ENCODE peak calls at places on chromosomes 11 and 22, in nine cellular contexts. One of them, this sample, is unnamed.

GRCh38 chr11:130070109-130070828 is 575 bp downstream of the APLP2 start:
- DNase-seq in left lung: peak; percentile 57
- DNase-seq in IMR-90: peak; percentile 13
- DNase-seq in ovary: peak; percentile 50
- DNase-seq in heart right ventricle: peak; percentile 49
- DNase-seq in pancreas: peak; percentile 80
- DNase-seq in H9: peak; percentile 41
- DNase-seq in A549: no peak
- DNase-seq in MM.1S: peak; percentile 61
- DNase-seq in this sample: peak; percentile 35

GRCh38 chr11:128802358-128802981 is 64.6 kb downstream of the KCNJ1 start:
- DNase-seq in H9: peak; percentile 68
- DNase-seq in IMR-90: no peak
- DNase-seq in pancreas: no peak
- DNase-seq in heart right ventricle: no peak
- DNase-seq in MM.1S: no peak
- DNase-seq in ovary: no peak
- DNase-seq in left lung: no peak
- DNase-seq in A549: peak; percentile 15
- DNase-seq in this sample: no peak

GRCh38 chr11:11157201-11157600 is 195.8 kb downstream of the CSNK2A3 start:
- DNase-seq in H9: peak; percentile 69
- DNase-seq in ovary: no peak
- DNase-seq in A549: peak; percentile 37
- DNase-seq in IMR-90: peak; percentile 8
- DNase-seq in left lung: no peak
- DNase-seq in pancreas: no peak
- DNase-seq in MM.1S: peak; percentile 58
- DNase-seq in heart right ventricle: no peak
- DNase-seq in this sample: no peak

GRCh38 chr11:33689089-33689488 is 11.5 kb downstream of the C11orf91 start:
- DNase-seq in A549: peak; percentile 71
- DNase-seq in H9: no peak
- DNase-seq in MM.1S: no peak
- DNase-seq in pancreas: no peak
- DNase-seq in ovary: no peak
- DNase-seq in left lung: no peak
- DNase-seq in IMR-90: no peak
- DNase-seq in heart right ventricle: no peak
- DNase-seq in this sample: no peak

GRCh38 chr22:21457023-21457787 is 10.0 kb upstream of the TMEM191C start:
- DNase-seq in pancreas: no peak
- DNase-seq in H9: peak; percentile 27
- DNase-seq in IMR-90: peak; percentile 71
- DNase-seq in A549: peak; percentile 83
- DNase-seq in ovary: no peak
- DNase-seq in left lung: no peak
- DNase-seq in heart right ventricle: no peak
- DNase-seq in MM.1S: no peak
- DNase-seq in this sample: no peak

GRCh38 chr22:41535244-41535643 is 9.0 kb downstream of the POLR3H start:
- DNase-seq in H9: peak; percentile 67
- DNase-seq in IMR-90: no peak
- DNase-seq in left lung: no peak
- DNase-seq in heart right ventricle: no peak
- DNase-seq in MM.1S: no peak
- DNase-seq in pancreas: no peak
- DNase-seq in ovary: no peak
- DNase-seq in A549: peak; percentile 52
- DNase-seq in this sample: no peak

GRCh38 chr11:109939176-109939810 is 153.9 kb upstream of the ZC3H12C start:
- DNase-seq in IMR-90: peak; percentile 84
- DNase-seq in heart right ventricle: no peak
- DNase-seq in pancreas: no peak
- DNase-seq in A549: peak; percentile 80
- DNase-seq in H9: no peak
- DNase-seq in ovary: no peak
- DNase-seq in left lung: no peak
- DNase-seq in MM.1S: peak; percentile 49
- DNase-seq in this sample: peak; percentile 9

GRCh38 chr11:125790825-125791224 is 2.9 kb downstream of the PATE3 start:
- DNase-seq in ovary: no peak
- DNase-seq in MM.1S: no peak
- DNase-seq in IMR-90: no peak
- DNase-seq in heart right ventricle: no peak
- DNase-seq in pancreas: no peak
- DNase-seq in H9: no peak
- DNase-seq in A549: no peak
- DNase-seq in left lung: no peak
- DNase-seq in this sample: no peak

GRCh38 chr11:15893080-15893492 is 463.3 kb downstream of the SOX6 start:
- DNase-seq in IMR-90: peak; percentile 89
- DNase-seq in pancreas: no peak
- DNase-seq in A549: no peak
- DNase-seq in left lung: no peak
- DNase-seq in MM.1S: no peak
- DNase-seq in ovary: no peak
- DNase-seq in heart right ventricle: no peak
- DNase-seq in H9: no peak
- DNase-seq in this sample: no peak

DNA sequence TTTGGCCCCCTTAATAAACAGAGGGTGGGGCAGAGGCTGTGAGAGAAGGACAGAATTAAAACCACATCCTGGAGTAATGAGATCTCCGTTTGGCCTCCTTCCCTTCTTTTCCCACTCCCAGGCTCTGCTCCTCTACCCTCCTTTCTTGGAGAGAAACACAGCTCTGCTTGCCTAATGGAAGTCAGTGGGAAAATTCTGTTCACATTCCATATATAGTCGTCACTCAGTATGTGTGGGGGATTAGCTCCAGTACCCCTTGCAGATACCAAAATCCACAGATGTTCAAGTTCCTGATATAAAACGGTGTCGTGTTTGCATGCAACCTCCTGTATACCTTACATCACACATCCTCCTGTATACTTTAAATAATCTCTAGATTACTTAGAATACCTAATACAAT is 37.6 kb upstream of the THY1 start:
- DNase-seq in left lung: no peak
- DNase-seq in heart right ventricle: no peak
- DNase-seq in H9: no peak
- DNase-seq in ovary: no peak
- DNase-seq in A549: no peak
- DNase-seq in IMR-90: peak; percentile 97
- DNase-seq in pancreas: no peak
- DNase-seq in MM.1S: no peak
- DNase-seq in this sample: no peak
- H3K27ac ChIP-seq in left lung: no peak overlapping the region
- H3K27ac ChIP-seq in heart right ventricle: peak overlapping the region; percentile 58
- H3K27ac ChIP-seq in H9: no peak overlapping the region
- H3K27ac ChIP-seq in ovary: no peak overlapping the region
- H3K27ac ChIP-seq in A549: no peak overlapping the region
- H3K27ac ChIP-seq in IMR-90: peak overlapping the region; percentile 93
- H3K27ac ChIP-seq in pancreas: no peak overlapping the region
- H3K27ac ChIP-seq in MM.1S: no peak overlapping the region
- H3K27ac ChIP-seq in this sample: no peak overlapping the region

GRCh38 chr11:35099278-35100018 is 39.5 kb upstream of the CD44 start:
- DNase-seq in MM.1S: no peak
- DNase-seq in A549: no peak
- DNase-seq in H9: no peak
- DNase-seq in IMR-90: peak; percentile 69
- DNase-seq in left lung: no peak
- DNase-seq in heart right ventricle: no peak
- DNase-seq in pancreas: no peak
- DNase-seq in ovary: no peak
- DNase-seq in this sample: no peak

GRCh38 chr11:35098850-35099249 is 40.1 kb upstream of the CD44 start:
- DNase-seq in IMR-90: no peak
- DNase-seq in MM.1S: no peak
- DNase-seq in H9: no peak
- DNase-seq in left lung: no peak
- DNase-seq in pancreas: no peak
- DNase-seq in heart right ventricle: peak; percentile 18
- DNase-seq in ovary: no peak
- DNase-seq in A549: no peak
- DNase-seq in this sample: no peak

GRCh38 chr11:35096737-35097136 is 42.2 kb upstream of the CD44 start:
- DNase-seq in A549: no peak
- DNase-seq in H9: no peak
- DNase-seq in IMR-90: no peak
- DNase-seq in heart right ventricle: no peak
- DNase-seq in left lung: no peak
- DNase-seq in ovary: no peak
- DNase-seq in pancreas: no peak
- DNase-seq in MM.1S: no peak
- DNase-seq in this sample: no peak

GRCh38 chr11:35101223-35101622 is 37.7 kb upstream of the CD44 start:
- DNase-seq in IMR-90: no peak
- DNase-seq in H9: no peak
- DNase-seq in ovary: no peak
- DNase-seq in left lung: no peak
- DNase-seq in pancreas: no peak
- DNase-seq in MM.1S: no peak
- DNase-seq in heart right ventricle: no peak
- DNase-seq in A549: peak; percentile 55
- DNase-seq in this sample: no peak

DNA sequence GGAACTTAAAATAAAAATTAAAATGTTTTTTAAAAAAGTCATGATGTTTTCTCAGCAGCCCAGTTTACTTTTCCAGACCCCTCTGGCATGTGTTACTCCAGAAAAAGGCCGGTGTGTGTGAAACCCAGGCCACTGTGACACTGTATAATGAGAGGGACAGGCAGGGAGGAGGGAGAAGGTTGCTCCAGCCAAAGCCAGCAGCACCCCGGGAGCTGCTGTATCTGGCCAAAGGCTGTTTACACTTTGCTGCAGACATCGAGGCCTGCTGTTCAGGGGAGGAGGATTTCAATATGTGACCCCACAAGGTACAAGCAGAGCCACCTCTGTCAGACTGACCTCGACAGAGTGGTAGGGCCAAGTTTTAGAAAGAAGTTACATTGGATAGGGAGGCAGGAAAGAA is 41.2 kb upstream of the CD44 start:
- DNase-seq in pancreas: no peak
- DNase-seq in left lung: no peak
- DNase-seq in ovary: no peak
- DNase-seq in H9: no peak
- DNase-seq in MM.1S: no peak
- DNase-seq in IMR-90: no peak
- DNase-seq in heart right ventricle: no peak
- DNase-seq in A549: no peak
- DNase-seq in this sample: no peak
- H3K27ac ChIP-seq in pancreas: no peak overlapping the region
- H3K27ac ChIP-seq in left lung: no peak overlapping the region
- H3K27ac ChIP-seq in ovary: no peak overlapping the region
- H3K27ac ChIP-seq in H9: no peak overlapping the region
- H3K27ac ChIP-seq in MM.1S: no peak overlapping the region
- H3K27ac ChIP-seq in IMR-90: peak overlapping the region; percentile 13
- H3K27ac ChIP-seq in heart right ventricle: peak overlapping the region; percentile 88
- H3K27ac ChIP-seq in A549: peak overlapping the region; percentile 43
- H3K27ac ChIP-seq in this sample: no peak overlapping the region

DNA sequence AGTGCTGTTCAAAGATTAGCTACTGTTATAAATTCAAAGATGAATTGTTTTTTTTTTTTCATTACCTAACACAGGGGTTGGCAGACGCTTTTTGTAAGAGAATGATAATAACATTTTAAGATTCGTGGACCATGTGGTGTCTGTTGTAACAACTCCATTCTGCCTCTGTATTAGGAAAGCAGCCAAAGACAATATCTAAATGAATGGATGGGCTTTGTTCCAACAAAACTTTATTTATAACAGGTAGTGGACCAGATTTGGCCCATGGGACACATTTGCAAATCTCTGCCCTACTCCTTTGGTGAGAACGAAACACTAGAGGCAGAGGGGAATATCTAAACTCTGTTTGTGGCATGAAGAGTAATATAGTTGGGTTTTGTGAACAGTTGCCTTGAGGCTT is 83.6 kb upstream of the BLID start:
- DNase-seq in ovary: no peak
- DNase-seq in IMR-90: no peak
- DNase-seq in H9: no peak
- DNase-seq in MM.1S: no peak
- DNase-seq in pancreas: no peak
- DNase-seq in left lung: no peak
- DNase-seq in A549: no peak
- DNase-seq in heart right ventricle: no peak
- DNase-seq in this sample: no peak
- H3K27ac ChIP-seq in ovary: no peak overlapping the region
- H3K27ac ChIP-seq in IMR-90: peak overlapping the region; percentile 26
- H3K27ac ChIP-seq in H9: no peak overlapping the region
- H3K27ac ChIP-seq in MM.1S: no peak overlapping the region
- H3K27ac ChIP-seq in pancreas: no peak overlapping the region
- H3K27ac ChIP-seq in left lung: no peak overlapping the region
- H3K27ac ChIP-seq in A549: peak overlapping the region; percentile 55
- H3K27ac ChIP-seq in heart right ventricle: no peak overlapping the region
- H3K27ac ChIP-seq in this sample: no peak overlapping the region

GRCh38 chr11:69285766-69286165 is 8.2 kb upstream of the MYEOV start:
- DNase-seq in ovary: no peak
- DNase-seq in left lung: no peak
- DNase-seq in IMR-90: no peak
- DNase-seq in pancreas: no peak
- DNase-seq in MM.1S: no peak
- DNase-seq in A549: no peak
- DNase-seq in heart right ventricle: no peak
- DNase-seq in H9: no peak
- DNase-seq in this sample: no peak

GRCh38 chr11:69286358-69287327 is 7.3 kb upstream of the MYEOV start:
- DNase-seq in MM.1S: no peak
- DNase-seq in pancreas: no peak
- DNase-seq in left lung: no peak
- DNase-seq in H9: peak; percentile 41
- DNase-seq in A549: no peak
- DNase-seq in ovary: no peak
- DNase-seq in heart right ventricle: no peak
- DNase-seq in IMR-90: no peak
- DNase-seq in this sample: no peak

GRCh38 chr11:69283446-69283845 is 10.5 kb upstream of the MYEOV start:
- DNase-seq in left lung: no peak
- DNase-seq in IMR-90: no peak
- DNase-seq in heart right ventricle: no peak
- DNase-seq in ovary: no peak
- DNase-seq in A549: no peak
- DNase-seq in MM.1S: no peak
- DNase-seq in pancreas: no peak
- DNase-seq in H9: no peak
- DNase-seq in this sample: no peak

GRCh38 chr11:69284081-69284511 is 9.9 kb upstream of the MYEOV start:
- DNase-seq in left lung: no peak
- DNase-seq in IMR-90: no peak
- DNase-seq in pancreas: no peak
- DNase-seq in MM.1S: no peak
- DNase-seq in ovary: no peak
- DNase-seq in heart right ventricle: no peak
- DNase-seq in A549: no peak
- DNase-seq in H9: no peak
- DNase-seq in this sample: no peak

DNA sequence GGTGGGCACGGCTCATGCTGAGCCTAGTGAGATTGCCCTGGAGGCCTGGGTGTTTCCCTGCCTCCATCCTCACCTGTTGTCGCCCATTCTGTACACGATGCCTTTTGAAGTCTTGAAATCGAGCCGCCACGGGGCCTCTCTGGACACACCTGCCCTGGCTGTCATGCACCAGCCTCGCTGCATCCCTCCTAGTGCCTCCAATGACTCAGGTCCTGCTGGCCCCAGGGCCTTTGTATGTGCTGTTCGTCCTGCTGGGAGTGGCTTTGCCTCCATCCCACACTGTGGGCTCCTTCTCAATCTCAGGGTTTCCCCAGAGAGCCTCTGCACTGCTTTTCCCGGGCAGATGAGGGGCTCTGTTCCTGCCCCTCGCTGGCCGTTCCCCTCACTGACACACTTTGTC is 8.9 kb upstream of the MYEOV start:
- DNase-seq in A549: no peak
- DNase-seq in ovary: no peak
- DNase-seq in left lung: peak; percentile 27
- DNase-seq in heart right ventricle: no peak
- DNase-seq in H9: no peak
- DNase-seq in MM.1S: no peak
- DNase-seq in pancreas: no peak
- DNase-seq in IMR-90: no peak
- DNase-seq in this sample: no peak
- H3K27ac ChIP-seq in A549: no peak overlapping the region
- H3K27ac ChIP-seq in ovary: no peak overlapping the region
- H3K27ac ChIP-seq in left lung: no peak overlapping the region
- H3K27ac ChIP-seq in heart right ventricle: no peak overlapping the region
- H3K27ac ChIP-seq in H9: no peak overlapping the region
- H3K27ac ChIP-seq in MM.1S: no peak overlapping the region
- H3K27ac ChIP-seq in pancreas: no peak overlapping the region
- H3K27ac ChIP-seq in IMR-90: no peak overlapping the region
- H3K27ac ChIP-seq in this sample: no peak overlapping the region

This sample was measured in substantia nigra.